ENCODE peak calls at places on chromosomes 11 and 22, in six cellular contexts. One of them, this sample, is unnamed.
A peak's percentile ranks its signal among the peaks of the same experiment; 100 is the strongest.

GRCh38 chr22:21044931-21045584 is 688 bp upstream of the LRRC74B start:
- DNase-seq in endodermal cell: no peak
- DNase-seq in left lung: no peak
- DNase-seq in AG10803: peak; percentile 66
- DNase-seq in heart right ventricle: no peak
- DNase-seq in heart left ventricle: no peak
- DNase-seq in this sample: peak; percentile 86

GRCh38 chr22:39408173-39408572 is 8.6 kb downstream of the TAB1 start:
- DNase-seq in endodermal cell: no peak
- DNase-seq in left lung: no peak
- DNase-seq in AG10803: peak; percentile 73
- DNase-seq in heart right ventricle: no peak
- DNase-seq in heart left ventricle: no peak
- DNase-seq in this sample: no peak

GRCh38 chr11:120079750-120080610 is 57.9 kb downstream of the TRIM29 start:
- DNase-seq in endodermal cell: peak; percentile 76
- DNase-seq in left lung: no peak
- DNase-seq in AG10803: no peak
- DNase-seq in heart right ventricle: peak; percentile 38
- DNase-seq in heart left ventricle: no peak
- DNase-seq in this sample: no peak

GRCh38 chr22:22773979-22774738 is 113.5 kb upstream of the IGLL5 start:
- DNase-seq in endodermal cell: no peak
- DNase-seq in left lung: no peak
- DNase-seq in AG10803: no peak
- DNase-seq in heart right ventricle: no peak
- DNase-seq in heart left ventricle: no peak
- DNase-seq in this sample: no peak

GRCh38 chr22:44200855-44201550 is 20.3 kb downstream of the PARVG start:
- DNase-seq in endodermal cell: no peak
- DNase-seq in left lung: no peak
- DNase-seq in AG10803: no peak
- DNase-seq in heart right ventricle: no peak
- DNase-seq in heart left ventricle: no peak
- DNase-seq in this sample: no peak

GRCh38 chr11:71248656-71249055 is 3.7 kb downstream of the SHANK2 start:
- DNase-seq in endodermal cell: no peak
- DNase-seq in left lung: no peak
- DNase-seq in AG10803: no peak
- DNase-seq in heart right ventricle: no peak
- DNase-seq in heart left ventricle: no peak
- DNase-seq in this sample: no peak

GRCh38 chr22:23192133-23192532 is 11.8 kb downstream of the BCR start:
- DNase-seq in endodermal cell: peak; percentile 70
- DNase-seq in left lung: peak; percentile 81
- DNase-seq in AG10803: no peak
- DNase-seq in heart right ventricle: no peak
- DNase-seq in heart left ventricle: no peak
- DNase-seq in this sample: no peak

GRCh38 chr11:86688398-86689179 is 16.2 kb upstream of the ME3 start:
- DNase-seq in endodermal cell: no peak
- DNase-seq in left lung: peak; percentile 49
- DNase-seq in AG10803: peak; percentile 93
- DNase-seq in heart right ventricle: no peak
- DNase-seq in heart left ventricle: no peak
- DNase-seq in this sample: peak; percentile 56

GRCh38 chr11:62138630-62139425 is 15.0 kb downstream of the INCENP start:
- DNase-seq in endodermal cell: peak; percentile 28
- DNase-seq in left lung: no peak
- DNase-seq in AG10803: no peak
- DNase-seq in heart right ventricle: no peak
- DNase-seq in heart left ventricle: no peak
- DNase-seq in this sample: no peak

DNA sequence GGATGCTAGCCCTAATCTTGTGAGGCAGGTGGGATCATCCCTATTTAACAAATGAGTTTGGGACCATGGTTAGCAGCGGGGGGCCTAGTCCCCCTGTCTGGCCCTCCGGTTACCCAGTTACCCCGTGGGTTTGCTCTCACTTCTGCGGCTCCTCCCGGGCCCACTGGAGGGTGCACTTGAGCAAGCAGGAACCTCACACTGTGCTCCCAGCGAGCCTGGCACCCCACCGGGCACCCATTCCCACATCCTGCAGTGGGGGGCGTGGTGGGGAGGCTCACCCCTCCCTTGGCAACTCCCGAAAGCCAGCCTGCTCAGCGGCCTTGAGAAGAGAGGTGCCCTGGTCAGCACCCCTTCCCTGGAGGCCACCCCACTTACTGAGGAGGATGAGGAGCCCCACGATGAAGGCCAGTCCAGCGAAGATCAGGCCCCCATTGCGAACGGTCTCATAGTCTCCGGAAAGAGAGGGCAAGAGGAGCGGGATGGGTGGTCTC is 2.5 kb downstream of the FXYD2 start:
- DNase-seq in endodermal cell: peak; percentile 87
- DNase-seq in left lung: no peak
- DNase-seq in AG10803: no peak
- DNase-seq in heart right ventricle: peak; percentile 59
- DNase-seq in heart left ventricle: no peak
- DNase-seq in this sample: no peak
- TF ChIP-seq CTCF in endodermal cell: peak; percentile 81
- TF ChIP-seq CTCF in left lung: peak; percentile 53
- TF ChIP-seq CTCF in AG10803: peak; percentile 36
- TF ChIP-seq CTCF in heart right ventricle: peak; percentile 72
- TF ChIP-seq CTCF in heart left ventricle: peak; percentile 29
- TF ChIP-seq CTCF in this sample: peak; percentile 53

DNA sequence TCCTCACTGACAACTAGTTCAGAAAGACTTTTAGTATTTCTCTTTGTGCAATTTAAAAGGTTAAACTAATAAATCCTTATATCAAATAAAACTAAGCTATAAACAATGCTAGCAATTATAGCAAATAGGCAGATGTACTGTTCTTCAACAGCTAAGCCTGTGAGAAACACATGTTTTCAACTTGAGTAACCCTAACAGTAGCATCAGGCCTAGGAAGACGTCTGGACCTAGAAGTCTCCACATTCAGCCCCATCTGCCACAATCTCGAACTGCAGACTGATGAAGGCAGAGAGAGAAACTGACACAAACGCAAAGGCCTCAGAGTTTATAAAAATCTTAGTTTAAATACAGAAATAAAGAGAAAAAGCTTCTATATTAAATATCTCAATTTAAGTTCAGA is 2.5 kb downstream of the ST13 start:
- DNase-seq in endodermal cell: no peak
- DNase-seq in left lung: no peak
- DNase-seq in AG10803: peak; percentile 37
- DNase-seq in heart right ventricle: no peak
- DNase-seq in heart left ventricle: no peak
- DNase-seq in this sample: no peak
- H3K4me3 ChIP-seq in endodermal cell: peak overlapping the region; percentile 95
- H3K4me3 ChIP-seq in left lung: peak overlapping the region; percentile 93
- H3K4me3 ChIP-seq in AG10803: peak overlapping the region; percentile 95
- H3K4me3 ChIP-seq in heart right ventricle: no peak overlapping the region
- H3K4me3 ChIP-seq in heart left ventricle: peak overlapping the region; percentile 87
- H3K4me3 ChIP-seq in this sample: no peak overlapping the region

GRCh38 chr22:29245626-29246385 is 22.0 kb downstream of the RHBDD3 start:
- DNase-seq in endodermal cell: peak; percentile 91
- DNase-seq in left lung: peak; percentile 66
- DNase-seq in AG10803: peak; percentile 61
- DNase-seq in heart right ventricle: peak; percentile 62
- DNase-seq in heart left ventricle: peak; percentile 65
- DNase-seq in this sample: peak; percentile 79
- TF ChIP-seq CTCF in endodermal cell: peak; percentile 94
- TF ChIP-seq CTCF in left lung: peak; percentile 95
- TF ChIP-seq CTCF in AG10803: peak; percentile 99
- TF ChIP-seq CTCF in heart right ventricle: peak; percentile 96
- TF ChIP-seq CTCF in heart left ventricle: peak; percentile 96
- TF ChIP-seq CTCF in this sample: peak; percentile 100

GRCh38 chr11:8292351-8292750 is 28.7 kb upstream of the LMO1 start:
- DNase-seq in endodermal cell: no peak
- DNase-seq in left lung: no peak
- DNase-seq in AG10803: no peak
- DNase-seq in heart right ventricle: no peak
- DNase-seq in heart left ventricle: no peak
- DNase-seq in this sample: no peak

GRCh38 chr11:8293171-8293570 is 29.5 kb upstream of the LMO1 start:
- DNase-seq in endodermal cell: peak; percentile 32
- DNase-seq in left lung: no peak
- DNase-seq in AG10803: no peak
- DNase-seq in heart right ventricle: no peak
- DNase-seq in heart left ventricle: no peak
- DNase-seq in this sample: no peak

GRCh38 chr11:8296872-8297271 is 33.2 kb upstream of the LMO1 start:
- DNase-seq in endodermal cell: peak; percentile 21
- DNase-seq in left lung: no peak
- DNase-seq in AG10803: no peak
- DNase-seq in heart right ventricle: no peak
- DNase-seq in heart left ventricle: no peak
- DNase-seq in this sample: no peak

GRCh38 chr11:8296203-8296602 is 32.5 kb upstream of the LMO1 start:
- DNase-seq in endodermal cell: no peak
- DNase-seq in left lung: no peak
- DNase-seq in AG10803: no peak
- DNase-seq in heart right ventricle: no peak
- DNase-seq in heart left ventricle: no peak
- DNase-seq in this sample: no peak

DNA sequence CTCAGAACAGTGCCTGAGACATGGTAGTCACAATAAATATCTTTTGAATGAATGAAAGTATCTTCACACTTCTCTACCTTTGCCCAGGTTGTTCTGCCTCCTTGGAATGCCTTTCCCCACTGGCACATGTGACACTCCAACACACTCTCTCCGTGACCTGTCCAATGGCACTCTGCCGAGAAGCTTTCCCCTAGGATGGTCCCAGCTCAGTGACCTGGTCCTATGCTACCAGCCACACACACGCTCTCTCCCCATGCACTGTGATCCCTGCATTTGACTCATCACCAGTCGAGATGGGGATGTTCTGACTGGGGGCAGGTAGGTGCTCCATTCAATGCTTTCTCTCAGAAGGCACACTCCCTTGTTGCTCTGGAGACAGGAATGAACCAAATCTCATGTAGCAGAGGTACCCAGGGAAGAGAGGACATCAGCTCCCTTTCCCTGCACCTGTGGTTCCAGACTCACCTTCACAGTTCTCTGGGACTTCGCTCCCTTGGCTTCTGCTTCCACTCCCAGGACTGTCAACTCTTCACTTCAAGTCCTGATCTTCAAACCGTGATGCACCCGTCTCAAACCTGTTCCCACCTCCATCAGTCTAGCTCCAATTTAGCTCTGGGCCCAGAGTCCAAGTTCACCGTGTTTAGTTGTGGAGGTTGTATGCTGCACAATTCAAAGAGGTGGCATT is 30.7 kb upstream of the LMO1 start:
- DNase-seq in endodermal cell: no peak
- DNase-seq in left lung: no peak
- DNase-seq in AG10803: no peak
- DNase-seq in heart right ventricle: no peak
- DNase-seq in heart left ventricle: no peak
- DNase-seq in this sample: no peak
- H3K4me3 ChIP-seq in endodermal cell: no peak overlapping the region
- H3K4me3 ChIP-seq in left lung: no peak overlapping the region
- H3K4me3 ChIP-seq in AG10803: no peak overlapping the region
- H3K4me3 ChIP-seq in heart right ventricle: no peak overlapping the region
- H3K4me3 ChIP-seq in heart left ventricle: no peak overlapping the region
- H3K4me3 ChIP-seq in this sample: no peak overlapping the region

This sample was measured in cardiac fibroblast.